ENCODE peak calls at places on chromosomes 12 and 14, in six cellular contexts. Y, J, P, K, E and I are unnamed samples.

GRCh38 chr12:67621112-67621511 is 27.4 kb upstream of the DYRK2 start:
- DNase-seq in K (no peak), E (no peak), P (no peak), J (no peak), Y (no peak), I (no peak)

GRCh38 chr14:104895786-104896642 is 28.7 kb upstream of the PLD4 start:
- DNase-seq in J (no peak), P (peak; percentile 69), K (no peak), Y (no peak), E (peak; percentile 86), I (no peak)

GRCh38 chr12:12353807-12354206 is 3.1 kb upstream of the BORCS5 start:
- DNase-seq in P (no peak), Y (no peak), E (no peak), K (no peak), J (no peak), I (no peak)

GRCh38 chr12:45557020-45557419 is 172.5 kb upstream of the ARID2 start:
- DNase-seq in Y (no peak), P (no peak), E (no peak), K (no peak), J (no peak), I (no peak)

GRCh38 chr12:53454710-53455109 is 2.8 kb downstream of the PCBP2 start:
- DNase-seq in J (no peak), P (no peak), K (no peak), Y (no peak), E (no peak), I (no peak)

GRCh38 chr14:104344815-104345214 is 206.4 kb downstream of the KIF26A start:
- DNase-seq in E (no peak), J (no peak), Y (no peak), P (no peak), K (no peak), I (no peak)

GRCh38 chr12:130754234-130755001 is 38.3 kb upstream of the RIMBP2 start:
- DNase-seq in J (no peak), P (no peak), K (no peak), Y (no peak), E (no peak), I (no peak)

GRCh38 chr14:89349196-89350008 is 67.6 kb downstream of the FOXN3 start:
- DNase-seq in J (peak; percentile 27), P (no peak), E (no peak), Y (no peak), K (no peak), I (no peak)

GRCh38 chr12:103647267-103647666 is 60.2 kb downstream of the STAB2 start:
- DNase-seq in J (no peak), P (no peak), K (no peak), E (no peak), Y (no peak), I (no peak)

GRCh38 chr14:80621701-80622100 is 319.8 kb downstream of the CEP128 start:
- DNase-seq in P (no peak), E (no peak), K (no peak), Y (no peak), J (no peak), I (no peak)

GRCh38 chr12:65826513-65827171 is 2.4 kb downstream of the HMGA2 start:
- DNase-seq in P (no peak), E (no peak), K (no peak), J (no peak), Y (no peak), I (no peak)

GRCh38 chr12:44618960-44619359 is 257.2 kb downstream of the NELL2 start:
- DNase-seq in J (no peak), P (no peak), E (no peak), K (no peak), Y (no peak), I (no peak)

GRCh38 chr14:91390165-91390778 is 27.3 kb downstream of the CCDC88C start:
- DNase-seq in P (no peak), J (no peak), Y (no peak), K (no peak), E (no peak), I (no peak)